ENCODE peak calls at places on chromosomes 1 and 21, in six cellular contexts. One of them, this sample, is unnamed.
A peak's percentile ranks its signal among the peaks of the same experiment; 100 is the strongest.

GRCh38 chr1:108636876-108637275 is 24.0 kb downstream of the HENMT1 start:
- DNase-seq in RWPE1: peak; percentile 63
- DNase-seq in anterior cingulate cortex: no peak
- DNase-seq in stimulated activated naive CD8-positive, alpha-beta T cell treated with anti-CD3 and anti-CD28 coated beads, Interleukin-15, Interleukin-2, amounts not matched to agents 100 U/mL and 50 U/mL, for 24 hours: no peak
- DNase-seq in hippocampal formation: no peak
- DNase-seq in activated B cell treated with CpG ODN at 0.5 μM for 24 hours: no peak
- DNase-seq in this sample: no peak

GRCh38 chr1:163163861-163164582 is 38.7 kb downstream of the RGS5 start:
- DNase-seq in anterior cingulate cortex: no peak
- DNase-seq in hippocampal formation: no peak
- DNase-seq in RWPE1: no peak
- DNase-seq in stimulated activated naive CD8-positive, alpha-beta T cell treated with anti-CD3 and anti-CD28 coated beads, Interleukin-15, Interleukin-2, amounts not matched to agents 100 U/mL and 50 U/mL, for 24 hours: no peak
- DNase-seq in activated B cell treated with CpG ODN at 0.5 μM for 24 hours: no peak
- DNase-seq in this sample: no peak

GRCh38 chr1:46254668-46255067 is 7.1 kb downstream of the RAD54L start:
- DNase-seq in activated B cell treated with CpG ODN at 0.5 μM for 24 hours: no peak
- DNase-seq in stimulated activated naive CD8-positive, alpha-beta T cell treated with anti-CD3 and anti-CD28 coated beads, Interleukin-15, Interleukin-2, amounts not matched to agents 100 U/mL and 50 U/mL, for 24 hours: no peak
- DNase-seq in anterior cingulate cortex: no peak
- DNase-seq in RWPE1: no peak
- DNase-seq in hippocampal formation: no peak
- DNase-seq in this sample: no peak

GRCh38 chr21:27380303-27380702 is 413.4 kb upstream of the ADAMTS5 start:
- DNase-seq in stimulated activated naive CD8-positive, alpha-beta T cell treated with anti-CD3 and anti-CD28 coated beads, Interleukin-15, Interleukin-2, amounts not matched to agents 100 U/mL and 50 U/mL, for 24 hours: no peak
- DNase-seq in RWPE1: no peak
- DNase-seq in hippocampal formation: no peak
- DNase-seq in activated B cell treated with CpG ODN at 0.5 μM for 24 hours: no peak
- DNase-seq in anterior cingulate cortex: no peak
- DNase-seq in this sample: no peak

GRCh38 chr1:25649041-25649440 is 32.5 kb downstream of the MAN1C1 start:
- DNase-seq in RWPE1: no peak
- DNase-seq in hippocampal formation: no peak
- DNase-seq in anterior cingulate cortex: no peak
- DNase-seq in stimulated activated naive CD8-positive, alpha-beta T cell treated with anti-CD3 and anti-CD28 coated beads, Interleukin-15, Interleukin-2, amounts not matched to agents 100 U/mL and 50 U/mL, for 24 hours: no peak
- DNase-seq in activated B cell treated with CpG ODN at 0.5 μM for 24 hours: no peak
- DNase-seq in this sample: no peak

GRCh38 chr1:163842546-163842945 is 520.8 kb downstream of the NUF2 start:
- DNase-seq in activated B cell treated with CpG ODN at 0.5 μM for 24 hours: no peak
- DNase-seq in hippocampal formation: no peak
- DNase-seq in stimulated activated naive CD8-positive, alpha-beta T cell treated with anti-CD3 and anti-CD28 coated beads, Interleukin-15, Interleukin-2, amounts not matched to agents 100 U/mL and 50 U/mL, for 24 hours: no peak
- DNase-seq in anterior cingulate cortex: no peak
- DNase-seq in RWPE1: no peak
- DNase-seq in this sample: no peak

GRCh38 chr1:81547912-81548303 is 252.8 kb upstream of the ADGRL2 start:
- DNase-seq in anterior cingulate cortex: no peak
- DNase-seq in hippocampal formation: no peak
- DNase-seq in activated B cell treated with CpG ODN at 0.5 μM for 24 hours: no peak
- DNase-seq in stimulated activated naive CD8-positive, alpha-beta T cell treated with anti-CD3 and anti-CD28 coated beads, Interleukin-15, Interleukin-2, amounts not matched to agents 100 U/mL and 50 U/mL, for 24 hours: no peak
- DNase-seq in RWPE1: no peak
- DNase-seq in this sample: no peak

GRCh38 chr1:85495556-85495955 is 30.6 kb upstream of the DDAH1 start:
- DNase-seq in activated B cell treated with CpG ODN at 0.5 μM for 24 hours: no peak
- DNase-seq in RWPE1: peak; percentile 80
- DNase-seq in stimulated activated naive CD8-positive, alpha-beta T cell treated with anti-CD3 and anti-CD28 coated beads, Interleukin-15, Interleukin-2, amounts not matched to agents 100 U/mL and 50 U/mL, for 24 hours: no peak
- DNase-seq in anterior cingulate cortex: no peak
- DNase-seq in hippocampal formation: no peak
- DNase-seq in this sample: no peak

GRCh38 chr1:21904725-21905520 is 32.2 kb downstream of the HSPG2 start:
- DNase-seq in hippocampal formation: no peak
- DNase-seq in anterior cingulate cortex: no peak
- DNase-seq in stimulated activated naive CD8-positive, alpha-beta T cell treated with anti-CD3 and anti-CD28 coated beads, Interleukin-15, Interleukin-2, amounts not matched to agents 100 U/mL and 50 U/mL, for 24 hours: peak; percentile 53
- DNase-seq in activated B cell treated with CpG ODN at 0.5 μM for 24 hours: no peak
- DNase-seq in RWPE1: peak; percentile 81
- DNase-seq in this sample: no peak

GRCh38 chr1:89757532-89757931 is 63.3 kb upstream of the LRRC8D start:
- DNase-seq in RWPE1: no peak
- DNase-seq in stimulated activated naive CD8-positive, alpha-beta T cell treated with anti-CD3 and anti-CD28 coated beads, Interleukin-15, Interleukin-2, amounts not matched to agents 100 U/mL and 50 U/mL, for 24 hours: peak; percentile 73
- DNase-seq in hippocampal formation: no peak
- DNase-seq in activated B cell treated with CpG ODN at 0.5 μM for 24 hours: no peak
- DNase-seq in anterior cingulate cortex: no peak
- DNase-seq in this sample: no peak

GRCh38 chr1:55931272-55931940 is 648.0 kb downstream of the PLPP3 start:
- DNase-seq in anterior cingulate cortex: no peak
- DNase-seq in activated B cell treated with CpG ODN at 0.5 μM for 24 hours: no peak
- DNase-seq in stimulated activated naive CD8-positive, alpha-beta T cell treated with anti-CD3 and anti-CD28 coated beads, Interleukin-15, Interleukin-2, amounts not matched to agents 100 U/mL and 50 U/mL, for 24 hours: no peak
- DNase-seq in RWPE1: peak; percentile 8
- DNase-seq in hippocampal formation: no peak
- DNase-seq in this sample: no peak

GRCh38 chr1:155322571-155322952 is 1.9 kb downstream of the RUSC1 start:
- DNase-seq in anterior cingulate cortex: peak; percentile 23
- DNase-seq in stimulated activated naive CD8-positive, alpha-beta T cell treated with anti-CD3 and anti-CD28 coated beads, Interleukin-15, Interleukin-2, amounts not matched to agents 100 U/mL and 50 U/mL, for 24 hours: peak; percentile 29
- DNase-seq in hippocampal formation: no peak
- DNase-seq in RWPE1: no peak
- DNase-seq in activated B cell treated with CpG ODN at 0.5 μM for 24 hours: no peak
- DNase-seq in this sample: no peak

GRCh38 chr1:44643721-44644330 is 30.5 kb downstream of the TMEM53 start:
- DNase-seq in stimulated activated naive CD8-positive, alpha-beta T cell treated with anti-CD3 and anti-CD28 coated beads, Interleukin-15, Interleukin-2, amounts not matched to agents 100 U/mL and 50 U/mL, for 24 hours: no peak
- DNase-seq in anterior cingulate cortex: no peak
- DNase-seq in activated B cell treated with CpG ODN at 0.5 μM for 24 hours: no peak
- DNase-seq in RWPE1: no peak
- DNase-seq in hippocampal formation: no peak
- DNase-seq in this sample: no peak